ENCODE peak calls at places on chromosomes 3 and 15, in six cellular contexts. Z is cardiac muscle cell, O is uterus, R is HCT116, F is left lung, T is kidney epithelial cell. A is an unnamed sample.
A peak's percentile ranks its signal among the peaks of the same experiment; 100 is the strongest.

GRCh38 chr3:69080233-69080644 is at the start of gene UBA3:
- DNase-seq in Z (peak; percentile 90), O (peak; percentile 88), R (peak; percentile 56), F (peak; percentile 99), T (peak; percentile 54), A (peak; percentile 98)

GRCh38 chr3:98726084-98726483 is 37.1 kb upstream of the ST3GAL6 start:
- DNase-seq in Z (no peak), O (no peak), R (no peak), F (no peak), T (no peak), A (no peak)

GRCh38 chr3:51683566-51683965 is 12.5 kb downstream of the TEX264 start:
- DNase-seq in Z (no peak), O (no peak), R (no peak), F (peak; percentile 28), T (no peak), A (no peak)

GRCh38 chr3:142693294-142693853 is 30.5 kb upstream of the TRPC1 start:
- DNase-seq in Z (no peak), O (no peak), R (no peak), F (no peak), T (no peak), A (no peak)

GRCh38 chr3:148366743-148367410 is 330.8 kb upstream of the AGTR1 start:
- DNase-seq in Z (peak; percentile 19), O (no peak), R (no peak), F (no peak), T (no peak), A (no peak)

GRCh38 chr15:25690673-25691543 is 172.2 kb downstream of the ATP10A start:
- DNase-seq in Z (peak; percentile 54), O (peak; percentile 23), R (no peak), F (no peak), T (peak; percentile 72), A (no peak)

GRCh38 chr15:65595960-65596359 is 15.0 kb downstream of the INTS14 start:
- DNase-seq in Z (peak; percentile 38), O (no peak), R (no peak), F (no peak), T (no peak), A (no peak)

GRCh38 chr15:52251144-52251860 is 44.3 kb downstream of the MYO5C start:
- DNase-seq in Z (no peak), O (no peak), R (no peak), F (no peak), T (no peak), A (no peak)

GRCh38 chr3:171458056-171458856 is 1.9 kb downstream of the TNIK start:
- DNase-seq in Z (no peak), O (no peak), R (no peak), F (peak; percentile 78), T (no peak), A (peak; percentile 80)

GRCh38 chr15:91268510-91268909 is 168.5 kb downstream of the SV2B start:
- DNase-seq in Z (no peak), O (no peak), R (peak; percentile 44), F (no peak), T (no peak), A (peak; percentile 81)

GRCh38 chr15:48554112-48554511 is 91.4 kb downstream of the FBN1 start:
- DNase-seq in Z (no peak), O (no peak), R (no peak), F (no peak), T (no peak), A (no peak)

GRCh38 chr15:47523669-47524068 is 193.6 kb upstream of the SEMA6D start:
- DNase-seq in Z (peak; percentile 83), O (no peak), R (no peak), F (no peak), T (no peak), A (no peak)

GRCh38 chr15:67574981-67575632 is 32.6 kb downstream of the MAP2K5 start:
- DNase-seq in Z (peak; percentile 1), O (no peak), R (no peak), F (no peak), T (no peak), A (no peak)

GRCh38 chr15:75782926-75783325 is 60.3 kb upstream of the UBE2Q2 start:
- DNase-seq in Z (no peak), O (no peak), R (no peak), F (no peak), T (no peak), A (peak; percentile 44)

GRCh38 chr15:80228959-80229610 is 22.9 kb downstream of the CTXND1 start:
- DNase-seq in Z (peak; percentile 56), O (no peak), R (no peak), F (no peak), T (peak; percentile 23), A (no peak)
- H3K27me3 ChIP-seq in Z (no peaks in the 10 kb centered on the region), O (no peaks in the 10 kb centered on the region), R (peaks cover 13% of the 10 kb centered on the region), F (no peaks in the 10 kb centered on the region), T (no peaks in the 10 kb centered on the region), A (no peaks in the 10 kb centered on the region)

GRCh38 chr15:73560501-73561117 is 72.6 kb downstream of the NPTN start:
- DNase-seq in Z (peak; percentile 87), O (no peak), R (peak; percentile 46), F (no peak), T (peak; percentile 47), A (no peak)
- TF ChIP-seq CTCF in Z (peak; percentile 47), O (no peak), R (peak; percentile 36), F (peak; percentile 41), T (peak; percentile 44), A (peak; percentile 72)

DNA sequence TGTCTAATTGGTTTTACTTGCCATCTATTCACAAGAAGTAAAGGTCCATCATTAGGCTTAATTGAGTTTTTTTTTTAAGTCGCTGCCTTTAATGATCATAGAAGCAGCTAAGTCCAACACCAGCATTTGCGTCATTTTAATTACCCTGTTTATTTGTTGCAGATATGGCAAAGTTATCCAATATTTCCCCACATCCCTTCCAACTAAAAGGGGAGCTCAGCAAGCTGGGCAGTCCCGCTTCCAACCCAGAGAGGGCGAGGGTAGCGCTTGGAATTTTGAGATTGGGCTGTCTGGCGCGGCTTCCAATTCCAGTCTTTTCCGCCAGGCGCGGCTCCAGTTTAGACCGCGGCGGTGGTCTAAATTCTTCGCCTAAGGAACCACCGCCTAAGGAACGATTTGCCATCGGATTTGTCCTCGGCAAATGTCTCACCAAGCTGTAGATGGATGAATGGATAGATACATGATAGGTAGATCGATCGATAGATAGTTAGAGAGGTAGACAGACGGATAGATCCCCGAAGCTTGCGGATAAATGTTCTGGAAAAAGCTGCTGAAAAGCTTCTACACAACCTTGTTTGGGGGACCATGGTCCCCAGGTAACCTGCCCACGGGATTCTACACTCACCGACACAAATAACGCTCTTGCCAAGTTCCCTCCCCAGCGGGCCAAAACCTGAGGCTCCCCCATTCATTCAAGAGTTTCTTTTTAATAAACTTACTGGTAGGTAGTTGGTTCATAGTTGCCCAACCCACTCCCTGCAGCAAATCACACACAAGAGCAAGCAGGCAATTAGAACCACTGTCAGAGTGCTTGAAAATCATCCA is 49.2 kb downstream of the ZIC4 start:
- DNase-seq in Z (no peak), O (no peak), R (no peak), F (no peak), T (no peak), A (peak; percentile 89)
- H3K27me3 ChIP-seq in Z (peaks cover 100% of the 10 kb centered on the region), O (peaks cover 98% of the 10 kb centered on the region), R (no peaks in the 10 kb centered on the region), F (peaks cover 97% of the 10 kb centered on the region), T (peaks cover 69% of the 10 kb centered on the region), A (peaks cover 96% of the 10 kb centered on the region)

GRCh38 chr15:80323285-80323684 is 71.3 kb upstream of the CTXND1 start:
- DNase-seq in Z (no peak), O (no peak), R (peak; percentile 4), F (no peak), T (no peak), A (no peak)
- TF ChIP-seq CTCF in Z (peak; percentile 33), O (no peak), R (peak; percentile 61), F (no peak), T (no peak), A (peak; percentile 64)